ENCODE peak calls at places on chromosome 15, in seven cellular contexts. R, L, H, M, D, V and B are unnamed samples.

GRCh38 chr15:36156855-36157521 is 422.4 kb upstream of the CDIN1 start:
- DNase-seq in H (no peak), M (no peak), L (no peak), R (no peak), V (peak), D (no peak), B (no peak)

GRCh38 chr15:80769471-80770355 is 9.5 kb upstream of the CEMIP start:
- DNase-seq in M (no peak), L (no peak), D (no peak), R (no peak), H (no peak), V (no peak), B (no peak)

GRCh38 chr15:44347495-44347894 is 59.0 kb downstream of the GOLM2 start:
- DNase-seq in D (no peak), M (no peak), V (no peak), H (no peak), L (no peak), R (no peak), B (no peak)

GRCh38 chr15:95260856-95261255 is 1029.5 kb downstream of the MCTP2 start:
- DNase-seq in M (no peak), L (no peak), D (no peak), H (no peak), R (no peak), V (no peak), B (no peak)

GRCh38 chr15:69026355-69026754 is 11.9 kb downstream of the NOX5 start:
- DNase-seq in V (no peak), L (no peak), H (no peak), R (peak), M (no peak), D (no peak), B (no peak)

GRCh38 chr15:64461577-64462162 is 1.3 kb downstream of the ZNF609 start:
- DNase-seq in L (peak), R (peak), H (peak), V (peak), M (no peak), D (peak), B (no peak)

GRCh38 chr15:43214169-43214568 is 6.6 kb downstream of the EPB42 start:
- DNase-seq in V (no peak), H (no peak), D (no peak), M (no peak), L (no peak), R (no peak), B (no peak)

GRCh38 chr15:52658955-52659354 is 20.2 kb downstream of the ATOSA start:
- DNase-seq in H (no peak), L (no peak), V (no peak), R (no peak), D (no peak), M (no peak), B (peak)

GRCh38 chr15:57457726-57458125 is 81.4 kb downstream of the CGNL1 start:
- DNase-seq in L (no peak), V (no peak), R (no peak), H (no peak), D (no peak), M (no peak), B (no peak)

GRCh38 chr15:80929225-80929624 is 60.4 kb downstream of the MESD start:
- DNase-seq in M (no peak), H (no peak), V (no peak), D (no peak), R (no peak), L (no peak), B (no peak)

GRCh38 chr15:56963126-56963525 is 44.7 kb downstream of the TCF12 start:
- DNase-seq in D (no peak), L (no peak), R (no peak), V (no peak), H (no peak), M (no peak), B (no peak)

GRCh38 chr15:67998599-67999122 is 55.5 kb upstream of the PIAS1 start:
- DNase-seq in R (no peak), V (no peak), M (no peak), D (no peak), L (no peak), H (peak), B (no peak)

GRCh38 chr15:99454107-99454809 is 111.5 kb upstream of the MEF2A start:
- DNase-seq in H (no peak), L (no peak), M (no peak), D (no peak), V (no peak), R (no peak), B (no peak)

GRCh38 chr15:37101634-37102314 is 1.4 kb upstream of the MEIS2 start:
- DNase-seq in L (peak), M (peak), R (peak), D (peak), H (peak), V (peak), B (no peak)

GRCh38 chr15:48647963-48648362 is 2.5 kb upstream of the FBN1 start:
- DNase-seq in L (no peak), H (no peak), D (peak), R (peak), M (no peak), V (no peak), B (no peak)

GRCh38 chr15:49412821-49413220 is 10.2 kb upstream of the FGF7 start:
- DNase-seq in H (no peak), M (no peak), V (no peak), L (no peak), D (no peak), R (no peak), B (no peak)

GRCh38 chr15:77541421-77542181 is 91.1 kb downstream of the LINGO1 start:
- DNase-seq in D (no peak), M (no peak), L (no peak), H (no peak), V (no peak), R (peak), B (no peak)

GRCh38 chr15:25799906-25800700 is 63.0 kb downstream of the ATP10A start:
- DNase-seq in R (no peak), H (no peak), D (no peak), V (no peak), M (no peak), L (no peak), B (no peak)

GRCh38 chr15:39691229-39691628 is 91.4 kb downstream of the FSIP1 start:
- DNase-seq in D (no peak), V (no peak), L (no peak), M (no peak), R (no peak), H (no peak), B (no peak)

GRCh38 chr15:101017041-101017754 is 98.0 kb downstream of the LRRK1 start:
- DNase-seq in V (no peak), H (no peak), L (no peak), D (no peak), M (no peak), R (peak), B (no peak)

GRCh38 chr15:57697588-57697987 is 8.9 kb upstream of the POLR2M start:
- DNase-seq in L (no peak), H (no peak), V (no peak), D (no peak), R (no peak), M (no peak), B (no peak)

GRCh38 chr15:69992326-69992725 is 105.4 kb downstream of the TLE3 start:
- DNase-seq in M (no peak), D (no peak), V (no peak), H (no peak), L (no peak), R (no peak), B (no peak)

GRCh38 chr15:31265871-31266711 is 60.5 kb upstream of the KLF13 start:
- DNase-seq in R (no peak), D (peak), M (no peak), L (no peak), V (no peak), H (no peak), B (peak)

GRCh38 chr15:57503911-57504598 is 87.6 kb upstream of the MYZAP start:
- DNase-seq in L (no peak), D (peak), V (no peak), R (no peak), M (no peak), H (no peak), B (no peak)

GRCh38 chr15:70783610-70784021 is 20.3 kb upstream of the UACA start:
- DNase-seq in L (no peak), H (no peak), V (peak), M (no peak), D (no peak), R (no peak), B (no peak)

GRCh38 chr15:46091860-46092450 is 457.1 kb downstream of the SQOR start:
- DNase-seq in M (peak), L (peak), H (peak), R (peak), V (peak), D (peak), B (no peak)

GRCh38 chr15:52728899-52729298 is 49.7 kb upstream of the ATOSA start:
- DNase-seq in H (no peak), M (no peak), L (no peak), D (peak), R (no peak), V (no peak), B (no peak)

DNA sequence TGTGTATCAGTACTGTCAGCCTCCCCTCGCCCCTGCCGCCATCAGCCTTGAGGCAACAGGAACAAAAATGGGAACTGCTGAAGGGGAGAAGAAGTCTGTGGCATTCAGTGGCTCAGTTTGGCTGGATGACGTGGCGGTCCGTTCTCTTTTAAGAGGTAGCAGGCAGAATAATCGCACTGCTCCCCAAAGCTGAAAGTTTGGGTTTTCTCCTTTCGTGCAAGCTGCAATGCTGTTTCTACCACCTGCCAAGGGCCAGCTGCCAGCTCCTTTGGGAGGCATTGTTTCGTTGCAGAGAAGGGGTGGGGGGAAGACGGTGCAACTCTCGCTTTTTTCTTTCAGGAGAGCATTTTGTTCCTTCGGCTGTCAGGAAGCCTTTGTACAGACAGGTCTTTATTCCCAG is 369.6 kb upstream of the RORA start:
- DNase-seq in D (no peak), M (no peak), V (no peak), R (no peak), H (no peak), L (no peak), B (no peak)
- H3K4me2 ChIP-seq in D (no peak), M (no peak), V (no peak), R (no peak), H (no peak), L (no peak), B (no peak)

GRCh38 chr15:66770518-66771350 is 68.7 kb downstream of the SMAD6 start:
- DNase-seq in D (no peak), M (no peak), R (no peak), L (no peak), H (no peak), V (peak), B (no peak)
- TF ChIP-seq REST in D (no peak), M (no peak), R (no peak), L (no peak), H (no peak), V (peak), B (no peak)

GRCh38 chr15:74430510-74430951 is 3.2 kb downstream of the SEMA7A start:
- DNase-seq in V (no peak), D (no peak), M (no peak), R (no peak), L (no peak), H (no peak), B (no peak)
- H3K4me2 ChIP-seq in V (peak), D (no peak), M (peak), R (no peak), L (no peak), H (no peak), B (peak)

GRCh38 chr15:27126449-27126848 is 155.5 kb downstream of the GABRG3 start:
- DNase-seq in V (no peak), M (no peak), H (no peak), D (no peak), R (no peak), L (no peak), B (no peak)

GRCh38 chr15:27127834-27128570 is 157.0 kb downstream of the GABRG3 start:
- DNase-seq in M (no peak), D (no peak), V (no peak), L (peak), H (no peak), R (no peak), B (no peak)

GRCh38 chr15:27123808-27124207 is 152.8 kb downstream of the GABRG3 start:
- DNase-seq in M (no peak), V (no peak), L (peak), H (no peak), D (no peak), R (no peak), B (no peak)

GRCh38 chr15:27121672-27122071 is 150.7 kb downstream of the GABRG3 start:
- DNase-seq in H (no peak), L (no peak), R (no peak), D (no peak), V (no peak), M (no peak), B (no peak)

GRCh38 chr15:27124287-27124830 is 153.4 kb downstream of the GABRG3 start:
- DNase-seq in M (no peak), R (no peak), L (peak), V (no peak), D (peak), H (no peak), B (no peak)
- TF ChIP-seq REST in M (no peak), R (no peak), L (no peak), V (no peak), D (no peak), H (no peak), B (no peak)

GRCh38 chr15:85496551-85497545 is 116.4 kb downstream of the AKAP13 start:
- DNase-seq in D (peak), R (no peak), L (no peak), V (peak), M (no peak), H (no peak), B (no peak)

GRCh38 chr15:85499498-85499897 is 119.1 kb downstream of the AKAP13 start:
- DNase-seq in D (no peak), L (no peak), R (no peak), M (no peak), V (no peak), H (no peak), B (no peak)

GRCh38 chr15:85500729-85501128 is 120.3 kb downstream of the AKAP13 start:
- DNase-seq in V (no peak), H (no peak), R (no peak), L (no peak), M (no peak), D (no peak), B (no peak)

GRCh38 chr15:85500060-85500708 is 119.8 kb downstream of the AKAP13 start:
- DNase-seq in R (no peak), M (no peak), D (no peak), L (no peak), V (no peak), H (no peak), B (no peak)

GRCh38 chr15:85498471-85498870 is 118.1 kb downstream of the AKAP13 start:
- DNase-seq in M (no peak), R (no peak), V (no peak), H (no peak), L (no peak), D (no peak), B (no peak)
- H3K4me2 ChIP-seq in M (no peak), R (peak), V (no peak), H (no peak), L (no peak), D (no peak), B (no peak)

GRCh38 chr15:28978011-28978378 is 92.2 kb downstream of the APBA2 start:
- DNase-seq in V (no peak), R (no peak), H (no peak), M (no peak), L (no peak), D (no peak), B (no peak)
- TF ChIP-seq REST in V (no peak), R (no peak), H (no peak), M (no peak), L (no peak), D (no peak), B (no peak)

GRCh38 chr15:89399070-89399389 is 64.4 kb upstream of the POLG start:
- DNase-seq in V (no peak), R (no peak), M (no peak), L (no peak), D (no peak), H (no peak), B (no peak)
- H3K4me2 ChIP-seq in V (peak), R (peak), M (peak), L (peak), D (peak), H (peak), B (peak)